ENCODE peak calls at places on chromosome 7, in nine cellular contexts. N is HT1080; L is kidney tubule cell; P is anterior cingulate cortex; R is cardiac muscle cell; O is astrocyte of the spinal cord; T is activated T-cell treated with anti-CD3 and anti-CD28 coated beads, Interleukin-2, amount 50 U/mL, for 72 hours; Q is fibroblast of lung; I is kidney glomerular epithelial cell. U is an unnamed sample.

GRCh38 chr7:132430863-132431822 is 145.1 kb downstream of the PLXNA4 start:
- DNase-seq in N (peak; percentile 100), L (peak; percentile 85), P (no peak), R (no peak), O (peak; percentile 97), T (peak; percentile 69), Q (peak; percentile 92), I (no peak), U (peak; percentile 71)

GRCh38 chr7:45874408-45875131 is 1.7 kb upstream of the CCDC201 start:
- DNase-seq in N (peak; percentile 93), L (peak; percentile 84), P (no peak), R (no peak), O (peak; percentile 75), T (no peak), Q (peak; percentile 63), I (peak; percentile 73), U (peak; percentile 61)

GRCh38 chr7:44061645-44062179 is 3.7 kb downstream of the PGAM2 start:
- DNase-seq in N (no peak), L (no peak), P (no peak), R (no peak), O (no peak), T (no peak), Q (no peak), I (no peak), U (no peak)

GRCh38 chr7:80900583-80901576 is 18.0 kb downstream of the SEMA3C start:
- DNase-seq in N (peak; percentile 71), L (peak; percentile 38), P (no peak), R (no peak), O (peak; percentile 82), T (no peak), Q (peak; percentile 89), I (peak; percentile 11), U (peak; percentile 64)

GRCh38 chr7:138257459-138258193 is 181.4 kb downstream of the AKR1D1 start:
- DNase-seq in N (peak; percentile 38), L (no peak), P (no peak), R (peak; percentile 95), O (no peak), T (no peak), Q (peak; percentile 43), I (no peak), U (no peak)

GRCh38 chr7:16719699-16720098 is 33.9 kb upstream of the TSPAN13 start:
- DNase-seq in N (no peak), L (peak; percentile 46), P (no peak), R (no peak), O (no peak), T (no peak), Q (peak; percentile 12), I (no peak), U (no peak)

GRCh38 chr7:1942026-1942703 is 272.1 kb downstream of the ELFN1 start:
- DNase-seq in N (no peak), L (no peak), P (no peak), R (no peak), O (no peak), T (no peak), Q (no peak), I (no peak), U (no peak)

GRCh38 chr7:157136372-157136771 is 2.4 kb upstream of the UBE3C start:
- DNase-seq in N (peak; percentile 78), L (peak; percentile 73), P (no peak), R (no peak), O (peak; percentile 86), T (no peak), Q (peak; percentile 72), I (peak; percentile 57), U (peak; percentile 58)

GRCh38 chr7:102169651-102170416 is 116.8 kb upstream of the SH2B2 start:
- DNase-seq in N (no peak), L (peak; percentile 61), P (no peak), R (no peak), O (peak; percentile 43), T (no peak), Q (peak; percentile 55), I (peak; percentile 9), U (peak; percentile 25)

GRCh38 chr7:100051611-100052010 is 2.0 kb downstream of the ZSCAN21 start:
- DNase-seq in N (no peak), L (no peak), P (no peak), R (no peak), O (no peak), T (no peak), Q (no peak), I (no peak), U (no peak)

GRCh38 chr7:18109762-18110161 is 82.1 kb upstream of the PRPS1L1 start:
- DNase-seq in N (no peak), L (peak; percentile 13), P (no peak), R (no peak), O (peak; percentile 60), T (no peak), Q (peak; percentile 31), I (peak; percentile 32), U (peak; percentile 42)

GRCh38 chr7:97022451-97023306 is 2.0 kb downstream of the DLX5 start:
- DNase-seq in N (no peak), L (no peak), P (no peak), R (no peak), O (no peak), T (no peak), Q (no peak), I (no peak), U (no peak)

GRCh38 chr7:98907570-98907969 is 29.2 kb downstream of the TRRAP start:
- DNase-seq in N (no peak), L (no peak), P (no peak), R (no peak), O (no peak), T (no peak), Q (no peak), I (no peak), U (no peak)

GRCh38 chr7:98251251-98251843 is 685 bp downstream of the TECPR1 start:
- DNase-seq in N (no peak), L (no peak), P (peak; percentile 15), R (peak; percentile 40), O (no peak), T (peak; percentile 45), Q (peak; percentile 23), I (peak; percentile 5), U (peak; percentile 23)

GRCh38 chr7:7265676-7266075 is 83.3 kb downstream of the C1GALT1 start:
- DNase-seq in N (no peak), L (no peak), P (no peak), R (no peak), O (no peak), T (no peak), Q (peak; percentile 16), I (no peak), U (no peak)

GRCh38 chr7:157737151-157738063 is 400.6 kb downstream of the DNAJB6 start:
- DNase-seq in N (no peak), L (no peak), P (no peak), R (no peak), O (no peak), T (no peak), Q (no peak), I (no peak), U (no peak)

GRCh38 chr7:129829677-129830631 is 122.8 kb downstream of the UBE2H start:
- DNase-seq in N (peak; percentile 48), L (peak; percentile 86), P (peak; percentile 76), R (peak; percentile 89), O (peak; percentile 86), T (peak; percentile 64), Q (peak; percentile 84), I (peak; percentile 64), U (peak; percentile 75)

GRCh38 chr7:13990319-13990983 is 985 bp upstream of the ETV1 start:
- DNase-seq in N (peak; percentile 73), L (peak; percentile 47), P (peak; percentile 42), R (peak; percentile 90), O (peak; percentile 72), T (no peak), Q (peak; percentile 56), I (peak; percentile 55), U (peak; percentile 40)

GRCh38 chr7:40356312-40356711 is 221.5 kb downstream of the SUGCT start:
- DNase-seq in N (no peak), L (no peak), P (no peak), R (no peak), O (peak; percentile 31), T (no peak), Q (peak; percentile 11), I (no peak), U (no peak)

GRCh38 chr7:111094387-111094786 is 3.5 kb downstream of the LRRN3 start:
- DNase-seq in N (no peak), L (no peak), P (no peak), R (no peak), O (no peak), T (no peak), Q (no peak), I (no peak), U (no peak)

GRCh38 chr7:50393547-50394252 is 56.5 kb downstream of the FIGNL1 start:
- DNase-seq in N (no peak), L (no peak), P (no peak), R (no peak), O (no peak), T (peak; percentile 57), Q (no peak), I (no peak), U (no peak)

GRCh38 chr7:4190021-4190981 is 491.8 kb upstream of the FOXK1 start:
- DNase-seq in N (no peak), L (peak; percentile 57), P (no peak), R (no peak), O (no peak), T (no peak), Q (no peak), I (no peak), U (peak; percentile 54)

GRCh38 chr7:134792968-134793367 is 13.5 kb downstream of the CALD1 start:
- DNase-seq in N (no peak), L (no peak), P (no peak), R (no peak), O (peak; percentile 74), T (no peak), Q (no peak), I (no peak), U (no peak)

GRCh38 chr7:16891874-16892620 is 10.3 kb upstream of the AGR3 start:
- DNase-seq in N (no peak), L (no peak), P (no peak), R (no peak), O (no peak), T (no peak), Q (no peak), I (no peak), U (peak; percentile 27)

GRCh38 chr7:98470131-98470985 is 69.5 kb upstream of the BAIAP2L1 start:
- DNase-seq in N (no peak), L (peak; percentile 10), P (no peak), R (peak; percentile 80), O (no peak), T (peak; percentile 32), Q (no peak), I (no peak), U (no peak)

U was measured in renal cortical epithelial cell.